ENCODE peak calls at places on chromosome 2, in four cellular contexts. One of them, this sample, is unnamed.

GRCh38 chr2:28434600-28434989 is 41.9 kb downstream of the FOSL2 start:
- DNase-seq in fibroblast of lung: no peak
- DNase-seq in heart right ventricle: no peak
- DNase-seq in cardiac fibroblast: no peak
- DNase-seq in this sample: no peak

GRCh38 chr2:182618672-182619079 is 97.4 kb upstream of the DNAJC10 start:
- DNase-seq in heart right ventricle: no peak
- DNase-seq in fibroblast of lung: peak
- DNase-seq in cardiac fibroblast: peak
- DNase-seq in this sample: no peak

GRCh38 chr2:66490588-66491001 is 55.7 kb downstream of the MEIS1 start:
- DNase-seq in heart right ventricle: no peak
- DNase-seq in cardiac fibroblast: peak
- DNase-seq in fibroblast of lung: peak
- DNase-seq in this sample: no peak

GRCh38 chr2:197777823-197778407 is 7.2 kb downstream of the BOLL start:
- DNase-seq in cardiac fibroblast: peak
- DNase-seq in heart right ventricle: no peak
- DNase-seq in fibroblast of lung: peak
- DNase-seq in this sample: peak

GRCh38 chr2:102141915-102142828 is at the start of gene IL1R1:
- DNase-seq in heart right ventricle: peak
- DNase-seq in fibroblast of lung: peak
- DNase-seq in cardiac fibroblast: peak
- DNase-seq in this sample: peak

GRCh38 chr2:50402654-50402960 is 629.3 kb downstream of the NRXN1 start:
- DNase-seq in heart right ventricle: no peak
- DNase-seq in cardiac fibroblast: no peak
- DNase-seq in fibroblast of lung: no peak
- DNase-seq in this sample: no peak

GRCh38 chr2:85924522-85924921 is 35.7 kb upstream of the ST3GAL5 start:
- DNase-seq in fibroblast of lung: peak
- DNase-seq in cardiac fibroblast: peak
- DNase-seq in heart right ventricle: peak
- DNase-seq in this sample: no peak

GRCh38 chr2:27170569-27171337 is 21.9 kb downstream of the TCF23 start:
- DNase-seq in fibroblast of lung: no peak
- DNase-seq in heart right ventricle: no peak
- DNase-seq in cardiac fibroblast: no peak
- DNase-seq in this sample: no peak

GRCh38 chr2:769771-770170 is 92.6 kb upstream of the TMEM18 start:
- DNase-seq in heart right ventricle: no peak
- DNase-seq in fibroblast of lung: no peak
- DNase-seq in cardiac fibroblast: no peak
- DNase-seq in this sample: no peak

GRCh38 chr2:29309090-29310054 is 194.2 kb downstream of the CLIP4 start:
- DNase-seq in heart right ventricle: no peak
- DNase-seq in fibroblast of lung: peak
- DNase-seq in cardiac fibroblast: peak
- DNase-seq in this sample: peak

GRCh38 chr2:47870668-47871540 is 35.4 kb downstream of the FBXO11 start:
- DNase-seq in cardiac fibroblast: no peak
- DNase-seq in heart right ventricle: no peak
- DNase-seq in fibroblast of lung: no peak
- DNase-seq in this sample: no peak

GRCh38 chr2:170714156-170715061 is 728 bp upstream of the SP5 start:
- DNase-seq in heart right ventricle: peak
- DNase-seq in fibroblast of lung: no peak
- DNase-seq in cardiac fibroblast: no peak
- DNase-seq in this sample: peak

GRCh38 chr2:42296226-42296625 is 64.8 kb downstream of the COX7A2L start:
- DNase-seq in heart right ventricle: no peak
- DNase-seq in fibroblast of lung: no peak
- DNase-seq in cardiac fibroblast: no peak
- DNase-seq in this sample: no peak

GRCh38 chr2:219396863-219397457 is 9.2 kb upstream of the DNPEP start:
- DNase-seq in cardiac fibroblast: no peak
- DNase-seq in heart right ventricle: no peak
- DNase-seq in fibroblast of lung: no peak
- DNase-seq in this sample: no peak

GRCh38 chr2:54577035-54577434 is 120.9 kb downstream of the SPTBN1 start:
- DNase-seq in fibroblast of lung: no peak
- DNase-seq in heart right ventricle: no peak
- DNase-seq in cardiac fibroblast: no peak
- DNase-seq in this sample: no peak

GRCh38 chr2:180016937-180017336 is 9.8 kb upstream of the CWC22 start:
- DNase-seq in heart right ventricle: no peak
- DNase-seq in cardiac fibroblast: no peak
- DNase-seq in fibroblast of lung: no peak
- DNase-seq in this sample: no peak

GRCh38 chr2:187055463-187055862 is 206.5 kb upstream of the ZSWIM2 start:
- DNase-seq in cardiac fibroblast: peak
- DNase-seq in heart right ventricle: no peak
- DNase-seq in fibroblast of lung: peak
- DNase-seq in this sample: no peak

GRCh38 chr2:215367647-215368492 is 56.0 kb downstream of the ATIC start:
- DNase-seq in fibroblast of lung: peak
- DNase-seq in heart right ventricle: no peak
- DNase-seq in cardiac fibroblast: peak
- DNase-seq in this sample: no peak

GRCh38 chr2:18083806-18084205 is 205.3 kb downstream of the KCNS3 start:
- DNase-seq in cardiac fibroblast: no peak
- DNase-seq in fibroblast of lung: no peak
- DNase-seq in heart right ventricle: no peak
- DNase-seq in this sample: no peak

GRCh38 chr2:216661639-216662375 is 28.6 kb downstream of the IGFBP2 start:
- DNase-seq in cardiac fibroblast: no peak
- DNase-seq in fibroblast of lung: no peak
- DNase-seq in heart right ventricle: no peak
- DNase-seq in this sample: no peak

GRCh38 chr2:41774011-41774605 is 273.7 kb upstream of the PKDCC start:
- DNase-seq in cardiac fibroblast: no peak
- DNase-seq in heart right ventricle: no peak
- DNase-seq in fibroblast of lung: no peak
- DNase-seq in this sample: no peak

DNA sequence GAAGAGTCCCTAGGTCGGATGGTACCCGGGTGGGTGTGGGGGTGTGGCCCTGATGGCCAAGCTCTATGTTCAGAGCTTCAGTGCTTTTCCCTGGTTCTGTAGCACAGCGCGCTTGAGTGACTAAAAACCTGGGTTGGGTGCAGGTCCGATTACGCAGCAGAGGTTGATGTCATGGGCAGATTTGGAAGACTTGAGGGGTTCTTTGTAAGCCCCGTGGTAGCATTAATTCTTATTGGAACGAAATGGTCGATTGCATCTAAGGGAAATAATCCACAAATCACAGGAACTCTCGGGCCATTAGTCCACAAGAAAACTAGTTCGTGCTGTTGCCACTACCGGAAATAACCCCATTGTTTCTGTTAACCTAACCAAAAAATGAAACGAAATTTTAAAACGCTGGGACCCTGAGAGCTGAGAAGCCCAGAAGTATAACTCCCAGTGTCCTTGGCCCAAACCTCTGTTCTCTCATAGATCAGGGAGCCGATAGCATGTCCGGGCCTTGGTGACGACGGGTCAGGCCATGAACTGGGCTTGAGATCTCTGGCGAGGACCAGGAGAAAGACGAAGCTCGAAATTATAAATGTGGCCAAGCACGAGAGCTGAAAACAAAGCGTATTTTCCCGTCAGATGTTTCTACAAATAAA is 9.1 kb downstream of the HOXD8 start:
- DNase-seq in fibroblast of lung: no peak
- DNase-seq in cardiac fibroblast: no peak
- DNase-seq in heart right ventricle: no peak
- DNase-seq in this sample: peak
- H3K4me3 ChIP-seq in fibroblast of lung: no peak
- H3K4me3 ChIP-seq in cardiac fibroblast: no peak
- H3K4me3 ChIP-seq in heart right ventricle: no peak
- H3K4me3 ChIP-seq in this sample: no peak

GRCh38 chr2:201185863-201186262 is 2.9 kb downstream of the CASP10 start:
- DNase-seq in cardiac fibroblast: no peak
- DNase-seq in heart right ventricle: no peak
- DNase-seq in fibroblast of lung: no peak
- DNase-seq in this sample: no peak
- H3K4me3 ChIP-seq in cardiac fibroblast: no peak
- H3K4me3 ChIP-seq in heart right ventricle: peak
- H3K4me3 ChIP-seq in fibroblast of lung: no peak
- H3K4me3 ChIP-seq in this sample: no peak

DNA sequence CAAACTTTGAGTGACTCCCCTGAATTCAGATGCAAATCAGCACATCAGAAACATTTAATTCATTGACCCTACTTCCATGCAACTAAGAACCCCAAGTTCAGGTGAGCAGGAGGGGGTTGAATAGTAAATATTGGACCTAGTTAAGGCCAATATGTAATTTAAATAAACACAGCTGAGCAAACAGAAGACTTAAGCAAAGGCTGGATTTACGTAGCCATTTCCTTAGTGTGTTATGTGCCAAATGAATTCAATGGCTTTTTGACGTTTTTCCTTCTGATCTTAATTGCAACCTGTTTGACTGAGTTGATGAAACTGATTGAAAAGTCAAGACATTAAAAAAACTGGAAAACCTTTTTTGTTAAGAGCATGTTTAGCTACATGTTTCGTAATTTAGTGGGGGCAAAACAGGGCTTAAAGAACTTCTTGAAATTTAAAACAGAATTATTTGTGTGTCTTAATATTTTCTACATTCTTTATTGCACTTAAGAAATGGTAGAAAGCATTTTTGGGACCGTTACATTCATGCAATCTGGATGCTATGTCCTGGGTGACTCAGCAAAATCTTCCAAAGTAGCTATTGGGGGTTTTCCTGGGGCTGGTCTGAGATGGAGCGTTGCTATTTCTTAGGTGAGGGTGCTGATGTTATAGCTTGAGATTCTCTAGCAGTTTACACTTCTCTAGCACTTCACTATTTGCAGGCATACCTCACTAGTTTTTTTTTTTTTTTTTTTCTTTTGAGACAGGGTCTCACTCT is 25.5 kb upstream of the KCNE4 start:
- DNase-seq in cardiac fibroblast: peak
- DNase-seq in fibroblast of lung: peak
- DNase-seq in heart right ventricle: no peak
- DNase-seq in this sample: no peak
- H3K4me3 ChIP-seq in cardiac fibroblast: no peak
- H3K4me3 ChIP-seq in fibroblast of lung: no peak
- H3K4me3 ChIP-seq in heart right ventricle: no peak
- H3K4me3 ChIP-seq in this sample: no peak

DNA sequence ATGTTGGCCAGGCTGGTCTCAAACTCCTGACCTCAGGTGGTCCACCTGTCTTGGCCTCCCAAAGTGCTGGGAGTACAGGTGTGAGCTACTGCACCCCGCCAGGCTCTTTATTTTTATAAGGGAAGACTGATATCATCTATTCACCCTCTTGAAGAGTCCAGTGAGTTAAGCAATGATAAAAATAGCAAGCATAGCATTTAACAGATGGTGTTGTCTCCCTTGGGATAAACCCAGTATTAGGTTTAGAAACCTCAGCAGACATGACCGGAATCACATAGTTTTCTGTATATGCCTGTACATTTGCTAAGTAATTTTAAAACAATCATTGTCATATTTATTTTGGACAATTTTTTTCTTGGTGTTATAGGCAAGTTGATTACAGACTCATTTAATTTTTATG is 888.5 kb downstream of the TRIB2 start:
- DNase-seq in fibroblast of lung: no peak
- DNase-seq in heart right ventricle: no peak
- DNase-seq in cardiac fibroblast: peak
- DNase-seq in this sample: no peak
- H3K4me3 ChIP-seq in fibroblast of lung: no peak
- H3K4me3 ChIP-seq in heart right ventricle: no peak
- H3K4me3 ChIP-seq in cardiac fibroblast: no peak
- H3K4me3 ChIP-seq in this sample: no peak

DNA sequence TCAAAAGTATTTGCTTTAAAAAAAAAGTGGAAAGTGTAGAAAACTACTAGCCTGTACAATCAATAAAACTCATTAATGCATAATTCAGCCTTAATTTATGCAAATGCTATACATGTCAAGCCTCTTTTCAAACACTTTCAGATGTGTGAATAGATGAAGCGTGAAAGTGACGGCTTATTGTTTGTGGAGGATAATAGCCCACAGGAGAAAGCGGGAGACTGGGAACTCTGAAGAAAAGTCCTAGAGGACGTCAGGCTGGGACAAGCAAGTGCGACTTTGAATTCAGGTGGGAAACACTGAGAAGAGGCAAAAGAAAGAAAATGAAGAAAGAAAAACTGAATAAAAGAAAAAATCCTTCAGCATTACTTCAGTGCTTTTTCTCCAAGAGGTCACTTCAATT is 108.5 kb downstream of the STK39 start:
- DNase-seq in heart right ventricle: no peak
- DNase-seq in cardiac fibroblast: no peak
- DNase-seq in fibroblast of lung: no peak
- DNase-seq in this sample: no peak
- H3K4me3 ChIP-seq in heart right ventricle: no peak
- H3K4me3 ChIP-seq in cardiac fibroblast: no peak
- H3K4me3 ChIP-seq in fibroblast of lung: no peak
- H3K4me3 ChIP-seq in this sample: no peak

GRCh38 chr2:61255580-61256437 is 93.8 kb downstream of the C2orf74 start:
- DNase-seq in fibroblast of lung: peak
- DNase-seq in heart right ventricle: no peak
- DNase-seq in cardiac fibroblast: peak
- DNase-seq in this sample: no peak
- H3K4me3 ChIP-seq in fibroblast of lung: no peak
- H3K4me3 ChIP-seq in heart right ventricle: no peak
- H3K4me3 ChIP-seq in cardiac fibroblast: no peak
- H3K4me3 ChIP-seq in this sample: no peak

DNA sequence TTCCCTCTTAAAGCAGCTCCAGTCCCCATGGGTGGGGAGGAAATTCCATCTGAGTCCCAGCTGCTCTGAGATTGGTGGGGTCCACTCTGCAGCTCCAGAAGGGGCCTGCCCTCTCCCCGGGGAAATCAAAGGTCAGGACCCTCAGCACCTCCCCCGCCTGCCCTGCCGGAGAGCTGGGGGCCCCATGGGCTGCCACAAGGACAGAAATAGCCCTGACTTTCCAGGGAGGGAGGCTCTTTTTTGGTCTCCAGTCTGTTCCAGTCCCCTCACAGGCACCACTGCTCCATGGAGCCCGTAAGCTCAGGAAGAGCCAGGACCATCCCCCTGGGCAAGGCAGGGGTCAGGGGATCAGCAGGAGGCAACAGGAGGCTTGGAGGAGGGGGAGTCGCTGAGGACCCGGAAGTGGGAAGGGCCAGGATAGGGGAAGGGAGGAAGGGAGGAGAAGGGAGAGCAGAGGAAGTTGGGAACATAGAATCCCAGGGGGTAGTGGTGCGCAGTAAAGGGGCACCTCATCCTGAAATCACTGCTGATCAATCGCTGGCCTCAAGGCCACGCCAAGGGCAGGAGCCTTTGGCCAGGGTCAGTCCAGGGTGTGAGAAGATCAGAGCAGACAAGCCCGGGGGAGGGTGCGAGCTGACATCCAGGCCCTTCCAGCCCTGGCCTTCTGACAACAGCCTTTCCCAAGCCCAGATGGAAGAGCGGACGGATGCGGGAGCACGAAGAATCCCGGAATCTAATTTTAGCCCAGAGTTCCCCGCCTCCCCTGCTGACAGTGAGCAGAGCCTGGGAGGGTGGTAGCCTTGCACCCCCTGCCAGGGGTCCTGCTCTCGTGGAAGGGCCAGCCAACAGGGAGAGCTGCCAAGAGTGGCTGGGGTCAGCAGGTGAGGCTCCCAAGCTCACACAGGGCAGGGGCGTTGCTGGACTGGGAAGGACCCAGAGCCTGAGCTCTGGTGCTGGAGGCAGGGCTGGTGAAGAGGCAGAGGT is 7.5 kb downstream of the ADRA2B start:
- DNase-seq in cardiac fibroblast: no peak
- DNase-seq in heart right ventricle: peak
- DNase-seq in fibroblast of lung: no peak
- DNase-seq in this sample: peak
- H3K4me3 ChIP-seq in cardiac fibroblast: no peak
- H3K4me3 ChIP-seq in heart right ventricle: peak
- H3K4me3 ChIP-seq in fibroblast of lung: no peak
- H3K4me3 ChIP-seq in this sample: no peak

GRCh38 chr2:97651114-97651513 is 5.3 kb downstream of the COX5B start:
- DNase-seq in fibroblast of lung: no peak
- DNase-seq in cardiac fibroblast: no peak
- DNase-seq in heart right ventricle: no peak
- DNase-seq in this sample: peak
- H3K4me3 ChIP-seq in fibroblast of lung: no peak
- H3K4me3 ChIP-seq in cardiac fibroblast: no peak
- H3K4me3 ChIP-seq in heart right ventricle: no peak
- H3K4me3 ChIP-seq in this sample: no peak

This sample was measured in H7.